ENCODE peak calls at places on chromosomes 12 and 14, in ten cellular contexts. One of them, this sample, is unnamed.

GRCh38 chr14:52267501-52268190 is at the start of gene PTGDR:
- DNase-seq in RWPE1: no peak
- DNase-seq in HCT116: no peak
- DNase-seq in Caco-2: no peak
- DNase-seq in adrenal gland: no peak
- DNase-seq in fibroblast of mammary gland: peak
- DNase-seq in mesothelial cell of epicardium: no peak
- DNase-seq in brain microvascular endothelial cell: no peak
- DNase-seq in astrocyte of the spinal cord: peak
- DNase-seq in AG04449: no peak
- DNase-seq in this sample: no peak

GRCh38 chr12:110366474-110367208 is 36.9 kb downstream of the ANAPC7 start:
- DNase-seq in astrocyte of the spinal cord: no peak
- DNase-seq in fibroblast of mammary gland: no peak
- DNase-seq in AG04449: no peak
- DNase-seq in Caco-2: no peak
- DNase-seq in adrenal gland: no peak
- DNase-seq in brain microvascular endothelial cell: no peak
- DNase-seq in mesothelial cell of epicardium: no peak
- DNase-seq in HCT116: no peak
- DNase-seq in RWPE1: no peak
- DNase-seq in this sample: no peak

GRCh38 chr14:102279688-102280348 is 25.1 kb downstream of the MOK start:
- DNase-seq in fibroblast of mammary gland: peak
- DNase-seq in AG04449: peak
- DNase-seq in RWPE1: peak
- DNase-seq in Caco-2: peak
- DNase-seq in brain microvascular endothelial cell: peak
- DNase-seq in astrocyte of the spinal cord: peak
- DNase-seq in adrenal gland: peak
- DNase-seq in mesothelial cell of epicardium: no peak
- DNase-seq in HCT116: peak
- DNase-seq in this sample: no peak

GRCh38 chr14:71966528-71966927 is 34.3 kb downstream of the RGS6 start:
- DNase-seq in fibroblast of mammary gland: no peak
- DNase-seq in HCT116: no peak
- DNase-seq in AG04449: no peak
- DNase-seq in brain microvascular endothelial cell: no peak
- DNase-seq in adrenal gland: no peak
- DNase-seq in Caco-2: no peak
- DNase-seq in RWPE1: no peak
- DNase-seq in mesothelial cell of epicardium: no peak
- DNase-seq in astrocyte of the spinal cord: no peak
- DNase-seq in this sample: no peak

GRCh38 chr14:50756300-50756699 is 74.7 kb downstream of the NIN start:
- DNase-seq in brain microvascular endothelial cell: no peak
- DNase-seq in HCT116: no peak
- DNase-seq in adrenal gland: no peak
- DNase-seq in fibroblast of mammary gland: no peak
- DNase-seq in RWPE1: no peak
- DNase-seq in Caco-2: no peak
- DNase-seq in AG04449: no peak
- DNase-seq in mesothelial cell of epicardium: no peak
- DNase-seq in astrocyte of the spinal cord: no peak
- DNase-seq in this sample: no peak

GRCh38 chr12:113479578-113480335 is 8.1 kb upstream of the LHX5 start:
- DNase-seq in brain microvascular endothelial cell: no peak
- DNase-seq in mesothelial cell of epicardium: peak
- DNase-seq in adrenal gland: peak
- DNase-seq in fibroblast of mammary gland: peak
- DNase-seq in HCT116: no peak
- DNase-seq in astrocyte of the spinal cord: peak
- DNase-seq in AG04449: no peak
- DNase-seq in Caco-2: peak
- DNase-seq in RWPE1: peak
- DNase-seq in this sample: no peak

GRCh38 chr12:87136330-87136976 is 880.3 kb upstream of the MGAT4C start:
- DNase-seq in Caco-2: no peak
- DNase-seq in mesothelial cell of epicardium: no peak
- DNase-seq in RWPE1: no peak
- DNase-seq in adrenal gland: no peak
- DNase-seq in astrocyte of the spinal cord: peak
- DNase-seq in brain microvascular endothelial cell: no peak
- DNase-seq in AG04449: no peak
- DNase-seq in fibroblast of mammary gland: peak
- DNase-seq in HCT116: no peak
- DNase-seq in this sample: no peak

GRCh38 chr14:93115920-93116675 is at the start of gene ITPK1:
- DNase-seq in Caco-2: peak
- DNase-seq in RWPE1: peak
- DNase-seq in mesothelial cell of epicardium: peak
- DNase-seq in brain microvascular endothelial cell: no peak
- DNase-seq in fibroblast of mammary gland: peak
- DNase-seq in HCT116: no peak
- DNase-seq in AG04449: no peak
- DNase-seq in adrenal gland: peak
- DNase-seq in astrocyte of the spinal cord: peak
- DNase-seq in this sample: no peak

GRCh38 chr14:94062344-94062904 is 18.6 kb downstream of the DDX24 start:
- DNase-seq in HCT116: no peak
- DNase-seq in RWPE1: peak
- DNase-seq in brain microvascular endothelial cell: peak
- DNase-seq in adrenal gland: no peak
- DNase-seq in fibroblast of mammary gland: peak
- DNase-seq in mesothelial cell of epicardium: no peak
- DNase-seq in astrocyte of the spinal cord: peak
- DNase-seq in AG04449: peak
- DNase-seq in Caco-2: no peak
- DNase-seq in this sample: no peak

GRCh38 chr12:99752740-99753139 is 105.2 kb downstream of the GARIN6 start:
- DNase-seq in mesothelial cell of epicardium: no peak
- DNase-seq in brain microvascular endothelial cell: no peak
- DNase-seq in adrenal gland: no peak
- DNase-seq in fibroblast of mammary gland: no peak
- DNase-seq in astrocyte of the spinal cord: no peak
- DNase-seq in HCT116: no peak
- DNase-seq in AG04449: no peak
- DNase-seq in Caco-2: no peak
- DNase-seq in RWPE1: no peak
- DNase-seq in this sample: no peak

GRCh38 chr12:19273482-19274330 is 144.2 kb downstream of the PLEKHA5 start:
- DNase-seq in mesothelial cell of epicardium: no peak
- DNase-seq in Caco-2: no peak
- DNase-seq in astrocyte of the spinal cord: peak
- DNase-seq in AG04449: peak
- DNase-seq in adrenal gland: peak
- DNase-seq in fibroblast of mammary gland: peak
- DNase-seq in RWPE1: peak
- DNase-seq in brain microvascular endothelial cell: peak
- DNase-seq in HCT116: peak
- DNase-seq in this sample: no peak

GRCh38 chr14:93430889-93431670 is at the start of gene UNC79:
- DNase-seq in brain microvascular endothelial cell: peak
- DNase-seq in Caco-2: peak
- DNase-seq in astrocyte of the spinal cord: no peak
- DNase-seq in adrenal gland: peak
- DNase-seq in RWPE1: no peak
- DNase-seq in mesothelial cell of epicardium: peak
- DNase-seq in AG04449: no peak
- DNase-seq in fibroblast of mammary gland: peak
- DNase-seq in HCT116: no peak
- DNase-seq in this sample: no peak

GRCh38 chr14:38187475-38187874 is 20.2 kb upstream of the SSTR1 start:
- DNase-seq in adrenal gland: no peak
- DNase-seq in HCT116: no peak
- DNase-seq in Caco-2: no peak
- DNase-seq in fibroblast of mammary gland: no peak
- DNase-seq in brain microvascular endothelial cell: no peak
- DNase-seq in RWPE1: peak
- DNase-seq in AG04449: no peak
- DNase-seq in astrocyte of the spinal cord: no peak
- DNase-seq in mesothelial cell of epicardium: no peak
- DNase-seq in this sample: no peak

GRCh38 chr12:103858953-103859601 is 18.0 kb upstream of the NT5DC3 start:
- DNase-seq in AG04449: peak
- DNase-seq in HCT116: peak
- DNase-seq in fibroblast of mammary gland: peak
- DNase-seq in RWPE1: peak
- DNase-seq in mesothelial cell of epicardium: no peak
- DNase-seq in adrenal gland: peak
- DNase-seq in Caco-2: peak
- DNase-seq in astrocyte of the spinal cord: peak
- DNase-seq in brain microvascular endothelial cell: peak
- DNase-seq in this sample: no peak

GRCh38 chr14:61928300-61928699 is 166.1 kb downstream of the SNAPC1 start:
- DNase-seq in brain microvascular endothelial cell: no peak
- DNase-seq in HCT116: no peak
- DNase-seq in Caco-2: no peak
- DNase-seq in AG04449: no peak
- DNase-seq in mesothelial cell of epicardium: no peak
- DNase-seq in adrenal gland: no peak
- DNase-seq in astrocyte of the spinal cord: no peak
- DNase-seq in RWPE1: no peak
- DNase-seq in fibroblast of mammary gland: no peak
- DNase-seq in this sample: no peak
- TF ChIP-seq CTCF in brain microvascular endothelial cell: no peak
- TF ChIP-seq CTCF in HCT116: no peak
- TF ChIP-seq CTCF in Caco-2: no peak
- TF ChIP-seq CTCF in AG04449: no peak
- TF ChIP-seq CTCF in mesothelial cell of epicardium: no peak
- TF ChIP-seq CTCF in adrenal gland: no peak
- TF ChIP-seq CTCF in astrocyte of the spinal cord: no peak
- TF ChIP-seq CTCF in RWPE1: no peak
- TF ChIP-seq CTCF in fibroblast of mammary gland: no peak
- TF ChIP-seq CTCF in this sample: no peak

DNA sequence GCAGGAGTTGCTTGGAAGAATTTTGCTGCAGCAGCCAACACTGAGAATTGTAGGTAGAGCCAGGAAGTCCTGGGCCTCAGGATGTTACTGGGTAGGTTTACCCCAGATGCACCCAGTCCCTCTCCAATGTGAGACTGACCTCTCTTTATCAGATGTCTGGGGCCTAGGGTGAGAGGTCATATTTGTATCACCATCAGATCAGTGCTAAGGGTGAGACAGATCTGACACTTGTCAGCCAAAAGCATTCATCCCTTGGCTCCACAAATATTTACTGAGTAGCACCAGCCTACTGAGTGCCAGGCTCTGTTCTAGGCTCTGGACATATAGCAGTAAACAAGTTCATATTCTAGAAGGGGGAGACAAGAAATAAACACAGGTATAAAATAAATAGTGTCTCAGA is 4.3 kb downstream of the TROAP start:
- DNase-seq in HCT116: no peak
- DNase-seq in brain microvascular endothelial cell: no peak
- DNase-seq in RWPE1: no peak
- DNase-seq in fibroblast of mammary gland: no peak
- DNase-seq in AG04449: no peak
- DNase-seq in adrenal gland: no peak
- DNase-seq in mesothelial cell of epicardium: no peak
- DNase-seq in Caco-2: no peak
- DNase-seq in astrocyte of the spinal cord: no peak
- DNase-seq in this sample: no peak
- TF ChIP-seq CTCF in HCT116: no peak
- TF ChIP-seq CTCF in brain microvascular endothelial cell: no peak
- TF ChIP-seq CTCF in RWPE1: no peak
- TF ChIP-seq CTCF in fibroblast of mammary gland: no peak
- TF ChIP-seq CTCF in AG04449: no peak
- TF ChIP-seq CTCF in adrenal gland: no peak
- TF ChIP-seq CTCF in mesothelial cell of epicardium: no peak
- TF ChIP-seq CTCF in Caco-2: no peak
- TF ChIP-seq CTCF in astrocyte of the spinal cord: no peak
- TF ChIP-seq CTCF in this sample: no peak

GRCh38 chr12:47773062-47773857 is at the start of gene SLC48A1:
- DNase-seq in fibroblast of mammary gland: peak
- DNase-seq in RWPE1: peak
- DNase-seq in astrocyte of the spinal cord: no peak
- DNase-seq in HCT116: no peak
- DNase-seq in brain microvascular endothelial cell: no peak
- DNase-seq in AG04449: no peak
- DNase-seq in Caco-2: peak
- DNase-seq in adrenal gland: peak
- DNase-seq in mesothelial cell of epicardium: peak
- DNase-seq in this sample: peak
- TF ChIP-seq CTCF in fibroblast of mammary gland: no peak
- TF ChIP-seq CTCF in RWPE1: peak
- TF ChIP-seq CTCF in astrocyte of the spinal cord: peak
- TF ChIP-seq CTCF in HCT116: no peak
- TF ChIP-seq CTCF in brain microvascular endothelial cell: peak
- TF ChIP-seq CTCF in AG04449: peak
- TF ChIP-seq CTCF in Caco-2: peak
- TF ChIP-seq CTCF in adrenal gland: no peak
- TF ChIP-seq CTCF in mesothelial cell of epicardium: peak
- TF ChIP-seq CTCF in this sample: peak

DNA sequence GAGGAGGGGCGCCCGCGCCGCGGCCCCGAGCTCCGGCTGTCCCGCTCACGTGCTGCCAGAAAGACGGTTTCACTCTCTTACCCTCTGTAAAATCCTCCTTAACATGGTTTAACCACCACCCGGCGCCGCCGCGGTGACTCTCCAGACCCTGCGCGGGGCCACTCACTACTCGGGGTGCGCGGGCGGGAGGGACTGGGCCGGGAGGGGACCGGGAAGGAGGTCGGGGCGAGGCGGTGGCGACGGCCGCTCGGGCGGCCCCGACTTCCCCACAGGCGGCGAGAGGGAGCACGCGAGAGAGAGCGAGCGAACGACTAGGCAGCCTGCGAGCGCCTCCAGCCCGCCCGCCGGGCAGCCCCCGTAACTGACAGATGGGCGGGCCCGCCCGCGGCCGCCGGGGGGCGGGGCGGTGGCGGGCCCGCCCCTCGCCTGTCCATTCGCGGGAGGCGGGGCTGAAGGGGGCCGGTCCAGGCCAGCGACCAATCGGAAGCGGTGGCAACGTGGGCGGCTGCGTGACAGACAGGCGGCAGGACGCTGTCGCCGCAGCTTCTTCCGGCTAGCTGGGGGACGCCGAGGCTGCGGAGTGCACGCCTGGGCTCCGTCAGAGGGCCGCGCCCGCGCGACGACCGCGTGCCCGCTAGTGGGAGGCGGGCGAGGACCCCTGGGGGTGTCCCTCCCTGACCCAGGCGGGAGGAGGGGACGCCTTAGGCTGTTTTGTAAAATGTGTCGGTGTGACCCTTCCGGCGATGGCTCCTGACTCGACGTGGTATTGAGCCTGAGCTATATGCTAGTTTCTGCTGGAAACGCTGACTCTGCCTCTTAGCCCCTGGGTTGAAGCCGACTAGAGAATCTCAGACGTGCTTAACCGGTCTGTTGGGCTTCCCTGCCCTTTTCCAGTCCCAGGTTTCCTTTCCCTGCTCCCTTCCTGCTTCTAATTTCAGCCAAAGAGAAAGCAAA is at the start of gene EEA1:
- DNase-seq in adrenal gland: peak
- DNase-seq in mesothelial cell of epicardium: peak
- DNase-seq in AG04449: peak
- DNase-seq in RWPE1: peak
- DNase-seq in Caco-2: peak
- DNase-seq in HCT116: peak
- DNase-seq in brain microvascular endothelial cell: peak
- DNase-seq in astrocyte of the spinal cord: peak
- DNase-seq in fibroblast of mammary gland: peak
- DNase-seq in this sample: peak
- TF ChIP-seq CTCF in adrenal gland: no peak
- TF ChIP-seq CTCF in mesothelial cell of epicardium: no peak
- TF ChIP-seq CTCF in AG04449: peak
- TF ChIP-seq CTCF in RWPE1: peak
- TF ChIP-seq CTCF in Caco-2: no peak
- TF ChIP-seq CTCF in HCT116: no peak
- TF ChIP-seq CTCF in brain microvascular endothelial cell: no peak
- TF ChIP-seq CTCF in astrocyte of the spinal cord: peak
- TF ChIP-seq CTCF in fibroblast of mammary gland: no peak
- TF ChIP-seq CTCF in this sample: peak